ENCODE peak calls at places on chromosomes 6 and 20, in seven cellular contexts. F is Peyer's patch, V is mucosa of descending colon, Q is osteoblast, S is A549, H is breast epithelium, U is lower leg skin. C is an unnamed sample.

GRCh38 chr6:137780447-137781034 is 86.5 kb upstream of the TNFAIP3 start:
- DNase-seq in F (no peak), H (no peak), S (no peak), V (no peak), U (no peak), Q (peak), C (no peak)

GRCh38 chr20:51348866-51349265 is 193.7 kb downstream of the NFATC2 start:
- DNase-seq in S (no peak), V (no peak), Q (no peak), U (no peak), H (no peak), F (no peak), C (no peak)

GRCh38 chr6:110337481-110337880 is 20.7 kb downstream of the METTL24 start:
- DNase-seq in V (no peak), F (no peak), S (no peak), U (no peak), H (no peak), Q (no peak), C (no peak)

GRCh38 chr6:37516920-37517405 is 17.3 kb upstream of the CCDC167 start:
- DNase-seq in H (no peak), S (no peak), Q (peak), V (no peak), F (no peak), U (no peak), C (no peak)

GRCh38 chr20:55264825-55265224 is 740.5 kb downstream of the CBLN4 start:
- DNase-seq in U (no peak), S (no peak), V (no peak), H (no peak), Q (no peak), F (no peak), C (no peak)

GRCh38 chr20:2109425-2110210 is 8.0 kb downstream of the STK35 start:
- DNase-seq in H (no peak), Q (no peak), F (peak), V (peak), U (no peak), S (no peak), C (no peak)

GRCh38 chr20:24701027-24701426 is 231.6 kb downstream of the SYNDIG1 start:
- DNase-seq in S (no peak), V (no peak), U (peak), Q (peak), H (no peak), F (no peak), C (no peak)

GRCh38 chr20:49510562-49511117 is 28.2 kb upstream of the KCNB1 start:
- DNase-seq in Q (peak), F (peak), U (peak), S (no peak), V (peak), H (peak), C (no peak)

GRCh38 chr20:45307076-45307645 is 521 bp downstream of the RBPJL start:
- DNase-seq in V (no peak), Q (peak), F (no peak), U (no peak), S (no peak), H (no peak), C (no peak)

GRCh38 chr6:37007340-37008043 is 2.0 kb downstream of the FGD2 start:
- DNase-seq in H (no peak), V (no peak), Q (peak), F (peak), S (no peak), U (no peak), C (no peak)

GRCh38 chr6:27863962-27864905 is 48.0 kb downstream of the OR2B2 start:
- DNase-seq in F (peak), H (no peak), U (peak), Q (no peak), V (peak), S (no peak), C (no peak)

GRCh38 chr20:34120213-34120612 is 8.2 kb upstream of the EIF2S2 start:
- DNase-seq in S (no peak), Q (no peak), H (no peak), F (no peak), V (no peak), U (no peak), C (no peak)

GRCh38 chr6:2990179-2990931 is 9.3 kb upstream of the NQO2 start:
- DNase-seq in U (no peak), S (no peak), Q (no peak), F (peak), H (no peak), V (peak), C (no peak)

GRCh38 chr6:155521719-155522118 is 66.1 kb upstream of the NOX3 start:
- DNase-seq in S (no peak), H (no peak), V (no peak), U (no peak), F (no peak), Q (no peak), C (no peak)

GRCh38 chr20:23139524-23139923 is 53.4 kb upstream of the CD93 start:
- DNase-seq in U (no peak), H (no peak), V (no peak), Q (no peak), S (no peak), F (peak), C (no peak)

GRCh38 chr6:37624121-37624520 is 73.6 kb downstream of the MDGA1 start:
- DNase-seq in H (no peak), V (no peak), F (no peak), Q (peak), U (peak), S (peak), C (no peak)

GRCh38 chr20:50189681-50190250 is 864 bp upstream of the CEBPB start:
- DNase-seq in Q (peak), V (peak), F (peak), S (no peak), H (peak), U (peak), C (no peak)

GRCh38 chr6:100346828-100347227 is 117.9 kb downstream of the SIM1 start:
- DNase-seq in Q (peak), H (no peak), U (no peak), V (no peak), F (no peak), S (no peak), C (no peak)

GRCh38 chr20:37455659-37456058 is 65.4 kb upstream of the NNAT start:
- DNase-seq in U (no peak), F (no peak), V (no peak), H (no peak), Q (no peak), S (no peak), C (no peak)

GRCh38 chr20:61801065-61801360 is 264.7 kb downstream of the TAF4 start:
- DNase-seq in Q (peak), H (no peak), F (no peak), U (no peak), V (no peak), S (no peak), C (no peak)

GRCh38 chr20:63508072-63508768 is 9.3 kb upstream of the EEF1A2 start:
- DNase-seq in S (no peak), F (no peak), U (no peak), Q (no peak), V (no peak), H (no peak), C (no peak)

GRCh38 chr6:142696689-142697088 is 248.3 kb downstream of the HIVEP2 start:
- DNase-seq in H (peak), V (peak), Q (no peak), F (no peak), S (no peak), U (no peak), C (no peak)

GRCh38 chr20:19078448-19079373 is 133.7 kb upstream of the SLC24A3 start:
- DNase-seq in Q (no peak), U (no peak), S (no peak), H (no peak), V (no peak), F (no peak), C (no peak)

GRCh38 chr20:31605902-31606677 is 1.0 kb downstream of the ID1 start:
- DNase-seq in U (no peak), Q (peak), V (peak), S (no peak), F (peak), H (no peak), C (no peak)

GRCh38 chr6:6686748-6687601 is 98.5 kb downstream of the LY86 start:
- DNase-seq in V (peak), U (peak), H (peak), F (peak), Q (no peak), S (peak), C (no peak)

GRCh38 chr20:33945391-33946079 is 48.2 kb upstream of the RALY start:
- DNase-seq in Q (peak), H (no peak), V (no peak), U (no peak), F (no peak), S (no peak), C (no peak)

GRCh38 chr6:51598171-51598570 is 489.2 kb downstream of the PKHD1 start:
- DNase-seq in H (no peak), V (no peak), F (no peak), U (no peak), S (no peak), Q (no peak), C (no peak)

GRCh38 chr20:46296526-46297250 is 11.6 kb downstream of the CDH22 start:
- DNase-seq in S (no peak), H (no peak), U (no peak), F (no peak), Q (no peak), V (no peak), C (no peak)

GRCh38 chr6:31765910-31766794 is 3.7 kb downstream of the SAPCD1 start:
- DNase-seq in S (no peak), V (no peak), H (no peak), F (peak), U (no peak), Q (peak), C (no peak)

GRCh38 chr6:70860044-70860443 is 96.8 kb downstream of the B3GAT2 start:
- DNase-seq in U (no peak), V (no peak), F (no peak), S (no peak), Q (no peak), H (no peak), C (no peak)

GRCh38 chr20:36467076-36467999 is 74.0 kb upstream of the MYL9 start:
- DNase-seq in V (peak), Q (peak), F (peak), H (no peak), U (peak), S (no peak), C (peak)

GRCh38 chr6:151317206-151317994 is 74.0 kb downstream of the ZBTB2 start:
- DNase-seq in Q (peak), S (peak), H (no peak), V (no peak), F (no peak), U (no peak), C (no peak)

GRCh38 chr6:141658721-141659120 is 474.0 kb upstream of the GJE1 start:
- DNase-seq in Q (no peak), S (no peak), H (no peak), U (no peak), V (no peak), F (no peak), C (no peak)

GRCh38 chr20:11117808-11118528 is 444.2 kb upstream of the JAG1 start:
- DNase-seq in F (no peak), V (no peak), H (no peak), S (peak), Q (peak), U (no peak), C (no peak)

GRCh38 chr6:145271086-145271485 is 464.2 kb downstream of the EPM2A start:
- DNase-seq in U (no peak), H (no peak), V (peak), F (no peak), Q (no peak), S (no peak), C (no peak)

GRCh38 chr6:145271601-145272000 is 463.7 kb downstream of the EPM2A start:
- DNase-seq in Q (no peak), S (no peak), V (no peak), H (no peak), U (no peak), F (no peak), C (no peak)

GRCh38 chr6:145263807-145264206 is 471.5 kb downstream of the EPM2A start:
- DNase-seq in H (no peak), F (no peak), Q (no peak), V (no peak), U (no peak), S (no peak), C (no peak)

GRCh38 chr6:145266432-145267075 is 468.8 kb downstream of the EPM2A start:
- DNase-seq in U (no peak), V (no peak), S (no peak), F (no peak), H (no peak), Q (no peak), C (no peak)

GRCh38 chr6:145267076-145267867 is 468.0 kb downstream of the EPM2A start:
- DNase-seq in U (no peak), S (no peak), H (no peak), Q (no peak), V (peak), F (no peak), C (no peak)
- H3K4me3 ChIP-seq in U (no peak), S (no peak), H (no peak), Q (no peak), V (no peak), F (no peak), C (no peak)

GRCh38 chr6:159730277-159730676 is 3.0 kb downstream of the WTAP start:
- DNase-seq in Q (peak), S (no peak), V (no peak), H (no peak), U (no peak), F (no peak), C (no peak)

GRCh38 chr6:159727717-159728440 is 573 bp downstream of the WTAP start:
- DNase-seq in Q (peak), H (peak), S (peak), U (no peak), V (no peak), F (no peak), C (peak)

GRCh38 chr6:159726918-159727716 is at the start of gene WTAP:
- DNase-seq in U (peak), F (peak), V (peak), Q (peak), S (peak), H (peak), C (peak)

GRCh38 chr6:159726196-159726917 is 949 bp upstream of the WTAP start:
- DNase-seq in S (no peak), H (no peak), Q (peak), V (no peak), U (no peak), F (no peak), C (no peak)

DNA sequence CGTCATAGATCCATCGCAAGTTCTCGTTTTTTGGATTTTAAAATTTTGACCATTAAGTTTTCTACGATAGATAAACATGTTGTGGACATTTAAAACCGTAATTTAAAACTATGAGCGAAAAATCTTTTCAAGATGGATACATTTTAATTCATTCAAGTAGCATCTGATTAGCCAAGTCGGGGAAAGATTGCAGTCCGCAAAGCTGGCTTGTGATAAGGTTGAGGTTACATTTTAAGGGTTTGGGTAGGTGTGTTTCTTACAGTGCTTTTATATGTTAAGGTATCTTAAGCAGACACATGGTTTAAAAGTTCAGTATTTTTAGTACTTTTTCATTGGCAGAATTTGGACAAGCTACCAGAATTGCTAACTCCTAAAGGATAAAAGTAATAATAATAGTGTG is 1.2 kb downstream of the WTAP start:
- DNase-seq in S (no peak), H (no peak), U (no peak), V (no peak), Q (no peak), F (no peak), C (no peak)
- H3K4me3 ChIP-seq in S (peak), H (peak), U (peak), V (peak), Q (peak), F (peak), C (peak)

DNA sequence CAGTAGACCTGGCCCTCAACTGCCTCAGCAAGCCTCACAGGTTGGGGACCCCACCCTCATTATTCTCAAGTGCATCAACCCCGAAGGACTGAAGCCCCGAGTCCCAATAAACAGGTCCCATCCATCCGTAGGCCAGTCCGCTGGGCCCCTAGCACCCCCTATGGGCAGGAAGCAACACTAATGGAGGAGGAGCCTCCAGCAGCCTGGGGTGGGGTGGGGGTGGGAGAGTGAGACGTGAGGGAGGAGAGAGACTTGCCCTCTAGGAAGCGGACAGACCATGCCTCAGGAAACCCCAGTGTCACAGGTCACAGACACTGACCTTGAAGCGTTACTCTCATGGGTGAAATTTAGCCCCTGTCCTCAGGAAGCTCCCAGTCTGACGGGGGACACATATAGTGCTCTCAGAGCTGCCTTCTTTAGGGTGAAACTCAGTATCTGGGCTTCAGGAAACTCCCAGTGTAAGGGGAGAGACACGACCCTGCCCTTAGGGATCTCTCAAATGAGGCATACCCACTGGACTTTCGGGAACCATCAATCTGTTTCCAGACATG is 125.9 kb downstream of the MRPL14 start:
- DNase-seq in S (no peak), V (no peak), H (no peak), F (no peak), U (no peak), Q (peak), C (peak)
- H3K4me3 ChIP-seq in S (peak), V (no peak), H (no peak), F (no peak), U (no peak), Q (no peak), C (peak)

GRCh38 chr6:43716099-43716498 is 28.5 kb upstream of the MRPS18A start:
- DNase-seq in F (no peak), U (no peak), S (no peak), V (no peak), H (no peak), Q (no peak), C (no peak)
- H3K4me3 ChIP-seq in F (no peak), U (no peak), S (no peak), V (no peak), H (no peak), Q (no peak), C (no peak)

GRCh38 chr6:159724778-159725177 is 2.5 kb upstream of the WTAP start:
- DNase-seq in H (no peak), Q (no peak), S (no peak), V (no peak), F (no peak), U (no peak), C (no peak)

DNA sequence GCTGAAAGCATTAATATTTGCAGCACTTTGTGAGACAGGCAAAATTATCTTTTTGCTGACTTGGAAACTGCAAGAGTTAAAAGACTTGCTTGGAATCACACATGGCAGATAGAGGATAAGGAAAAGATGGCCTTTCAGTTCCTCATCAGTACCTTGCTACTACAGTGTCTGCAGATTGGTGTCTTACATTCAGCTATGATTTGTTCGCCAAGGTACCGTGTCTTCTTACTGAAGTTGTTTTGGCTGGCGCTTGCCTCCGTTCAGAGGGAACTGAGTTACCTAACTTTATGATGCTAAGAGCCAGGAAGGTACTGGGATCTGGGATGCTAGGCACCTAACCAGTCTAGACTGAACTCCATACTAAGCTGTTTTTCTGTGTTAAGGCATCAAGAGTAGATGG is 2.3 kb downstream of the WTAP start:
- DNase-seq in S (no peak), U (no peak), Q (peak), V (no peak), H (no peak), F (no peak), C (no peak)
- H3K4me3 ChIP-seq in S (peak), U (no peak), Q (peak), V (no peak), H (peak), F (peak), C (no peak)

DNA sequence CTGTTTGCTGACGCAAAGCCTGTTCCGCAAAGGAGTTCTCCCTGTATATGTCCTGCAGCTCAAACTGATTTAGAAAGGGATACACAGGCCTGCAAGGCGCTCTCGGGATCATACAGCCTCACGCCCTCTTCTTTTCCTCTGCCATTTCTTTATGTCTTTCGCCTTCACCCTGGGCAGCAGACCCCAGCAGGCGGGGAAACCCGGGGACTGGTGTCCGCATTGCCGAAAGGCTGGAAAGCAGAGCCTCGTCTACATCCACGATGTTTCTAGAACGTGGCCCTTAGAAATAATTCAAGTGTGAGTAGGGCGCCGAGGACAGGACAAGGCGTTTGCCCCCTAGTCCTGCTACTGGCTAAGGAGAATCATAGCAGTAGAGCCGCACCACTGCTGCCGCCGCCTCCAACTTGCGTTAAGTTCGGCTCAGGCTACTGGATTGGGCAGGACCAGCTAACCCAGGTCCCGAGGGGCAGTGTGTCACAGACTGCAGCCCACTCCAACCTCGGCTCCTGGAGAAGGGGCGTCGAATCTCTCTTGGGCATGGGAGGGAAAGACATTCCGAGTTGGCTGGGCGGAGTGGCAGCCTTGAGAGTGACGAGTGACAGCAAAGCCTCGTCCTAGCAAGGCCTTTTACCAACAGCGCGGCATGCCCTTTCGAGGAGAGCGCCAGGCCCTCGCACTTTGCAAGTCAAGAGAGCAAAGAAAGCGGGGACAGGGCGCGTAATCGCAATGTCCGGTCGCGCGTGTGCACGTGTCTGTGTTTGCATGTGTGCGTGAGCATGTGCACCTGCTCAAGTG is 2.6 kb upstream of the TBX18 start:
- DNase-seq in V (no peak), S (no peak), U (no peak), H (no peak), Q (peak), F (no peak), C (no peak)
- H3K4me3 ChIP-seq in V (no peak), S (no peak), U (no peak), H (no peak), Q (no peak), F (no peak), C (no peak)

GRCh38 chr20:610130-611046 is at the start of gene TCF15:
- DNase-seq in H (no peak), V (no peak), F (no peak), U (no peak), Q (peak), S (no peak), C (no peak)
- H3K4me3 ChIP-seq in H (peak), V (no peak), F (no peak), U (no peak), Q (no peak), S (no peak), C (no peak)

DNA sequence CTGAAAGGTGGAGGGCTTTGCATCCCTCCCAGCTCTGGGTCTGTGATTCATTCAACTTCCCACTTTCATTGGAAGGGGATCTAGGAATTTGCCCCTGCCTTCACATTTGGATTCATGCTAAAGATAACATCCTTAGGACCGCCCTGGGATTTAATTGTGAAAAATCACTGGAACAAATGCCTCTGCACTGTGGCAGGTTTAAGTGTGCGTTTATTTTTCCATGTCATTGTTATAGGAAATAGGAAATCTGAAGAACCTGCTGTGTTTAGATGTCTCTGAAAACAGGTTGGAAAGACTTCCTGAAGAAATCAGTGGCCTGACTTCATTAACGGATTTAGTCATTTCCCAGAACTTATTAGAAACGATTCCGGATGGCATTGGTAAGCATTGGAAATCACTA is 104.7 kb downstream of the LRRC1 start:
- DNase-seq in H (no peak), Q (no peak), V (no peak), F (no peak), S (no peak), U (no peak), C (no peak)
- H3K4me3 ChIP-seq in H (no peak), Q (no peak), V (no peak), F (no peak), S (no peak), U (no peak), C (no peak)